ENCODE peak calls at places on chromosome 9, in six cellular contexts. M is left ventricle myocardium inferior, L is AG09309, B is neural crest cell, U is fibroblast of the aortic adventitia, O is glutamatergic neuron. D is an unnamed sample.

GRCh38 chr9:91067306-91067860 is 265.8 kb downstream of the SYK start:
- DNase-seq in M (no peak), L (no peak), B (no peak), U (no peak), O (no peak), D (no peak)

GRCh38 chr9:137199411-137200121 is 975 bp downstream of the TPRN start:
- DNase-seq in M (no peak), L (no peak), B (no peak), U (peak), O (peak), D (no peak)

GRCh38 chr9:91119679-91120078 is 242.0 kb downstream of the AUH start:
- DNase-seq in M (no peak), L (no peak), B (no peak), U (peak), O (no peak), D (no peak)

GRCh38 chr9:112037281-112038016 is 137.6 kb downstream of the SUSD1 start:
- DNase-seq in M (no peak), L (peak), B (no peak), U (peak), O (no peak), D (no peak)

GRCh38 chr9:137988051-137988450 is 110.5 kb downstream of the CACNA1B start:
- DNase-seq in M (no peak), L (no peak), B (no peak), U (no peak), O (no peak), D (no peak)

GRCh38 chr9:112784020-112784788 is 33.6 kb downstream of the SNX30 start:
- DNase-seq in M (no peak), L (no peak), B (peak), U (peak), O (no peak), D (no peak)

GRCh38 chr9:121862973-121863372 is 211.5 kb downstream of the DAB2IP start:
- DNase-seq in M (no peak), L (no peak), B (no peak), U (no peak), O (no peak), D (no peak)

GRCh38 chr9:86695904-86696424 is 251.3 kb downstream of the GAS1 start:
- DNase-seq in M (no peak), L (no peak), B (no peak), U (peak), O (no peak), D (no peak)

GRCh38 chr9:28866951-28867350 is 1293.7 kb upstream of the C9orf72 start:
- DNase-seq in M (no peak), L (no peak), B (no peak), U (no peak), O (no peak), D (no peak)

GRCh38 chr9:569276-569675 is 272.2 kb upstream of the DMRT1 start:
- DNase-seq in M (no peak), L (no peak), B (no peak), U (no peak), O (no peak), D (no peak)

GRCh38 chr9:4678679-4679267 is 596 bp upstream of the CDC37L1 start:
- DNase-seq in M (no peak), L (no peak), B (no peak), U (peak), O (no peak), D (no peak)

GRCh38 chr9:84322830-84323229 is 17.7 kb downstream of the SLC28A3 start:
- DNase-seq in M (no peak), L (no peak), B (no peak), U (peak), O (no peak), D (no peak)

GRCh38 chr9:37026085-37026935 is 7.8 kb downstream of the PAX5 start:
- DNase-seq in M (no peak), L (no peak), B (peak), U (no peak), O (peak), D (no peak)

GRCh38 chr9:119375892-119376291 is 6.7 kb upstream of the BRINP1 start:
- DNase-seq in M (no peak), L (no peak), B (peak), U (peak), O (peak), D (peak)

GRCh38 chr9:112866662-112867274 is 23.9 kb downstream of the SLC46A2 start:
- DNase-seq in M (no peak), L (no peak), B (no peak), U (peak), O (no peak), D (no peak)

GRCh38 chr9:69193685-69194032 is 19.6 kb downstream of the TJP2 start:
- DNase-seq in M (no peak), L (no peak), B (no peak), U (no peak), O (no peak), D (no peak)
- TF ChIP-seq CTCF in M (no peak), L (no peak), B (no peak), U (peak), O (no peak), D (no peak)

DNA sequence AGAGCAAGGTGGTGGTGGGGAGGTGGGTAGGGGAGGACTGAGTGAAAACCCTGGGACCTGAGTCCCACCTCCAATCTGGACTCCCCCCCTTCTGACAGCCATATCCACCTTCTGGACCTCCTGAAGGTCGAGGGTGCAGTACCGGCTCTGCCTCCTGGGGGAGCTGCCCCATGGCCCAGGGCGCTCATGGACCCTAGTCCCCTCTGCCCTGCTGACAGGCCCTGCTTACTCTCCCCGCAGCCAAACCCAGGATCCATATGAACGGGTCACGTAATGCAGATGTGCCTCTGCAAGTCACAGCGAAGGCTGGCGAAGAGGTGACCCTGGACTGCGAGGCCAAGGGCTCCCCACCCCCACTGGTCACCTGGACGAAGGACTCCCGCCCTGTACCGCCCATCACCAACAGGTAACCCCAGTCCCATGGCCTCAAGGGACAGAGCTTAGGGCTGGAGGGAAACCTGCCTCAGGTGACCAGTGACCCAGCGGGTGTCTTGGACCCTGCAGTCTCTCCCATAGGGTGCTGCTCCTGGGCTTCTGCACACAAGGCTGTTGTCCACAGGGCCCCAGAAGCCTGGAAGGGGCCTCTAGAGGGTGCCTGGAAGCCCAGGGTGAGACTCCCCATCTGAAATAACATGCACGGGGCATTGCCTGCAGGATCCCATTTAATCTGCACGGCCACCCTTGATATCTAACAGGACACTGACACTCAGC is 61.7 kb downstream of the HMCN2 start:
- DNase-seq in M (no peak), L (no peak), B (no peak), U (no peak), O (peak), D (no peak)
- TF ChIP-seq CTCF in M (peak), L (peak), B (peak), U (peak), O (peak), D (peak)

DNA sequence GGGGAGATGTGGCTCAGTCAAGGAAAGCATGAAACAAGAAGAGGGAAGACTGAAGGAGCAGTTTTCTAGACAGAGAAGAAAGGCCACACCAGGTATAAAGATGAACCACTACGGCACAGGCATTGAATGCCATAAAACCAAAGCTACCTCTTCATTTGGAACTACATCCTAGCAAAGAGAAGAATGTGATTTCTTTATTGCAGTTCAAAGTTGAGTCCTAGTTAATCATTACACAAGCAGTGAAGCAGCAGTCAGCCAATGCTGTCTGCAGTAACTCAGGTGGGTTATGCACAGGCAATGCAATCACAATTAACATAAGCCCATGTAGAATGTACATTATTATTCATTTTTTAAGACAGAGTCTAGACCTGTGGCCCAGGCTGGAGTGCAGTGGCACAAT is 21.7 kb upstream of the PCAT7 start:
- DNase-seq in M (no peak), L (no peak), B (no peak), U (no peak), O (no peak), D (no peak)
- TF ChIP-seq CTCF in M (no peak), L (no peak), B (no peak), U (no peak), O (no peak), D (no peak)

GRCh38 chr9:74742792-74743389 is 144.8 kb downstream of the TRPM6 start:
- DNase-seq in M (no peak), L (no peak), B (peak), U (peak), O (peak), D (no peak)
- TF ChIP-seq CTCF in M (peak), L (peak), B (peak), U (peak), O (peak), D (peak)

DNA sequence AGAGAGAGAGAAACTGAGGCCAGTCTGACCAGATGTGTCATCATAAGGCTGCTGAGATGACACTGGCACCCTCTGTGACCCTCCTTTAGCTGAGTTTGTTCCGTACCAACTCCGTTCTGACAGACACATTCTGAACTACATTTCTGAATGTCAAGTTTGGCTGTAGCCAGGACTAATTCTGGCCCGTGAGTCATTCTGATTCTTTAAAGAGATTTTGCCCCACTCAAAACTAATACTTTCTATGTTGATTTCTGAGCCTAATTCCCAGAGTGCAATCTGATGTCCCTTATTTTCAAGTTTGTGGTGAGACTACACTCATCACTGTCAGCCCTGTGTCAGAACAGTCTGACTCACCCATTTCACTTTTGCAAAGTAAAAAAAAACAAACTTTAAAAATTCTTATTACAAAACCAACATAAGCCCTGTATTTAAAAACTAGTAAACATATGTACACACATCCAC is 376.9 kb downstream of the ACTL7B start:
- DNase-seq in M (no peak), L (peak), B (no peak), U (peak), O (no peak), D (no peak)
- TF ChIP-seq CTCF in M (no peak), L (no peak), B (no peak), U (no peak), O (no peak), D (no peak)

DNA sequence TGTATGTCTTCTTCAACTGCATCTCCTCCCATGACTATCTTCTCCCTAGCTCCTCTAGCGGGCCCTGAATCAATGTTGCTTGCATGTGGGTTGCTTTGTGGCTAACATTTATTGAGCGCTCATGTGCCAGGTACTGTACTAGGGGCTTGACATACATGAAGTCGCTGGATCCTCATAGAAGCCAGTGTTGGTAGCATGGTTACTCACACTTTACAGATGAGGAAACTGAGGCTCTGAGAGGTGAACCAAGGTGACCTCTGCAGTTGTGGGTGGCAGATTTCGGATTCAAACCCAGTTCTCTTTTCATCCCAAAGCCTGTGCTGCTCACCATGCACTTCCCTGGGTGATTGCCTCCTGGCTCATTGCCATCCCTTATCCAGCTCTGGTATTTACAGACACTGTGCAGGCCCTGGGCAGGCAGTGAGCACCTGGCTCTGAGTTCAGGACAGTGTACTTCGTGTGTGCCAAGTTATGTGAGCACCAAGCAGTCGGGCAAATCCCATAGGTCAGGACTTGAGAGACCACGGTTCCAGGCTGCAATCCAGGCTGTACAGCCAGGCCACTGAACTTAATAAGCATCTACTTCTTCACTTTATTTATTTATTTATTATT is 1.3 kb downstream of the LRSAM1 start:
- DNase-seq in M (peak), L (no peak), B (no peak), U (peak), O (no peak), D (no peak)
- TF ChIP-seq CTCF in M (no peak), L (no peak), B (no peak), U (no peak), O (no peak), D (no peak)

DNA sequence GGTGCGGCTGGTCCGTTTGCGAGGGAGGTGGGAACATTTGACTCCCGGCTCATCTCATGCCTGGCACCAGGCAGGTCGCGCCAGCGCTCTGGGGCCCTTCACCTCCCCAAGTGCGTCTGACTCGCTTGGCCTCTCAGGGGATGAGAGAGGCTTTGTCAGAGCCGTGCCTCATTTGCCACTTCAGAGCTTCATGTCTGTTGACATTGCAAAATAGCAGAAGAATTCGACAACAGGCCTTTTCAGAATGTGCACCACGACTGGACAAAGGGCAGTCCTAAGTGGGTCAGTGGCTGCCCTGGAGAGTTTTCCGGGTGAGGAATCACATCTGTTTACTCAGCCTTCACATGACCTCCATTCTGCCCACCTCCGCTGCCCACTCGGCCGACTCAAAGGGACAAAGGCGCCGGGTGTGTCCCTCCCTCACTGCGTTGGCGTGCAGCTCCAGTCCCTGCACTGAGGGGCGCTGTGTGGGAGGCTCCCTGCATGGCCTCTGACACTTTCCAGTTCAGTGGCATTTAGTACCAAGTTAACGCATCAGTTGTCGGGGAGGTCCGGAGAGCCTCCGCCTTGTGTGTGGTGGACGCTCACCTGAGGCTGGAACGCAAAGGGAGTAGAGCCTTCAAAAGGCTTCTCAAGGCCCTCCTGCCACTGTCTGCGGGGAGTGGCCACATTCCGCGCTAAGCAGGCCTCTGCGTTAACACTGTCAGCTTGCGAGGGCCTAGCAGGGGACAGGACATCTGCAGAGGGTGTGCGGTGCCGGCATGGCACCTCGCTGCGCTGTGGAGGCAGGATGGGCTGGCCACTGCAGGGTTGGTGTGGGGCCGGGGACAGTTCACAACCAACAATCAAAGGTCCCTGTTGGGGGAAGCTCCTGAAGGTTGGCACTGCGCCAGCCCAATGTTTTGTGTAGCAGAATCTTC is 171.5 kb downstream of the NXNL2 start:
- DNase-seq in M (no peak), L (no peak), B (peak), U (no peak), O (no peak), D (no peak)
- TF ChIP-seq CTCF in M (no peak), L (no peak), B (peak), U (no peak), O (no peak), D (no peak)

GRCh38 chr9:34810187-34810524 is 100.2 kb upstream of the CCL21 start:
- DNase-seq in M (no peak), L (no peak), B (no peak), U (no peak), O (no peak), D (no peak)

GRCh38 chr9:34809504-34810186 is 99.7 kb upstream of the CCL21 start:
- DNase-seq in M (no peak), L (no peak), B (peak), U (peak), O (peak), D (peak)
- TF ChIP-seq CTCF in M (peak), L (no peak), B (peak), U (peak), O (peak), D (peak)

GRCh38 chr9:134059661-134060395 is 8.0 kb downstream of the BRD3 start:
- DNase-seq in M (peak), L (no peak), B (no peak), U (no peak), O (peak), D (peak)

GRCh38 chr9:134057311-134057665 is 10.5 kb downstream of the BRD3 start:
- DNase-seq in M (peak), L (no peak), B (no peak), U (no peak), O (no peak), D (no peak)

GRCh38 chr9:134057751-134058701 is 9.8 kb downstream of the BRD3 start:
- DNase-seq in M (peak), L (no peak), B (no peak), U (no peak), O (peak), D (no peak)

GRCh38 chr9:134059188-134059641 is 8.6 kb downstream of the BRD3 start:
- DNase-seq in M (no peak), L (no peak), B (no peak), U (no peak), O (no peak), D (peak)

DNA sequence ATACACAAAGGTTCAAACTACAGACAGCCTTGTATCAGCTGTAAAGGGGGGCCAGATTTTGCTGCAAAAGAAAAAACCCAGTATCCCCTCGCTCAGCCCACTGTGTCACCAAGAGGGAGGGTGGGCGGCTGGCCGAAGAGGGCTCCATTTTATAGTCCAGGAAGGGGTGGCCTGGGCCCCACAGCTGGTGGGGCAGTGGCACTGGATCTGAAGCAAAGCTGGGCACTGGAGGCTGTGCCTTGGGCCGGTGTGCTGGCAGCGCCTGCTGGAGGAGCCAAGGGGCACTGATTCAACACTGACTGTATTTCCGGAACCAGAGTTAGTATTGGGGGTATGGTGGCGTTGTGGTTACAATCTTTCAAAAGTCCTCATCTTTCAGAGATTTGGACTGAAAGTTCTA is 9.1 kb downstream of the BRD3 start:
- DNase-seq in M (no peak), L (no peak), B (no peak), U (peak), O (peak), D (no peak)
- TF ChIP-seq CTCF in M (no peak), L (peak), B (no peak), U (peak), O (no peak), D (no peak)